ENCODE peak calls at places on chromosomes 7 and 10, in seven cellular contexts. G, J, R, V, B, U and P are unnamed samples.
A peak's percentile ranks its signal among the peaks of the same experiment; 100 is the strongest.

GRCh38 chr10:132618158-132618924 is 80.8 kb downstream of the INPP5A start:
- DNase-seq in U (no peak), G (no peak), V (no peak), B (no peak), J (no peak), R (peak; percentile 70), P (no peak)

GRCh38 chr7:22375359-22376048 is 18.6 kb upstream of the RAPGEF5 start:
- DNase-seq in B (no peak), J (no peak), G (no peak), V (no peak), R (no peak), U (no peak), P (no peak)

GRCh38 chr10:58220769-58221448 is 46.8 kb downstream of the IPMK start:
- DNase-seq in B (no peak), G (no peak), J (no peak), R (no peak), U (peak; percentile 62), V (no peak), P (no peak)

GRCh38 chr7:45589061-45589460 is 14.9 kb downstream of the ADCY1 start:
- DNase-seq in R (no peak), J (no peak), B (no peak), G (no peak), V (no peak), U (no peak), P (peak; percentile 20)

GRCh38 chr7:1954366-1955004 is 278.3 kb downstream of the MAD1L1 start:
- DNase-seq in U (no peak), B (no peak), V (no peak), J (peak; percentile 34), R (no peak), G (no peak), P (no peak)

GRCh38 chr7:155221547-155221946 is 76.1 kb upstream of the INSIG1 start:
- DNase-seq in B (no peak), J (no peak), V (no peak), R (no peak), G (no peak), U (no peak), P (no peak)

GRCh38 chr10:121935702-121936101 is 7.9 kb upstream of the ATE1 start:
- DNase-seq in U (peak; percentile 32), V (no peak), R (no peak), J (no peak), B (no peak), G (no peak), P (peak; percentile 94)

GRCh38 chr10:121002586-121003205 is 151.5 kb downstream of the WDR11 start:
- DNase-seq in G (no peak), B (no peak), V (no peak), J (no peak), U (no peak), R (no peak), P (no peak)

GRCh38 chr7:26087321-26088091 is 64.5 kb upstream of the NFE2L3 start:
- DNase-seq in V (no peak), R (no peak), J (no peak), U (no peak), G (no peak), B (no peak), P (no peak)

GRCh38 chr7:12031638-12032037 is 179.5 kb upstream of the TMEM106B start:
- DNase-seq in U (peak; percentile 57), J (no peak), R (no peak), G (no peak), V (no peak), B (no peak), P (no peak)

GRCh38 chr7:70523626-70524351 is 608.2 kb upstream of the GALNT17 start:
- DNase-seq in V (no peak), U (no peak), G (no peak), B (no peak), R (no peak), J (no peak), P (no peak)

GRCh38 chr10:30435068-30435422 is 1.1 kb downstream of the MAP3K8 start:
- DNase-seq in G (no peak), V (no peak), J (peak; percentile 72), B (no peak), U (peak; percentile 62), R (peak; percentile 36), P (no peak)

GRCh38 chr10:93261961-93262610 is 188.4 kb downstream of the CYP26A1 start:
- DNase-seq in V (no peak), U (peak; percentile 38), J (no peak), G (no peak), R (no peak), B (no peak), P (no peak)

GRCh38 chr7:33459340-33459751 is 330.0 kb downstream of the BBS9 start:
- DNase-seq in V (peak; percentile 22), B (no peak), R (peak; percentile 13), G (peak; percentile 18), U (peak; percentile 80), J (no peak), P (no peak)

GRCh38 chr7:155296788-155297516 is 726 bp upstream of the INSIG1 start:
- DNase-seq in G (peak; percentile 51), J (peak; percentile 77), U (peak; percentile 82), B (no peak), V (peak; percentile 47), R (peak; percentile 78), P (no peak)

GRCh38 chr7:7681936-7682329 is 36.5 kb downstream of the RPA3 start:
- DNase-seq in U (no peak), R (no peak), G (no peak), B (no peak), V (no peak), J (no peak), P (no peak)

GRCh38 chr7:24715661-24716479 is 41.4 kb downstream of the GSDME start:
- DNase-seq in U (peak; percentile 54), R (peak; percentile 55), G (peak; percentile 26), J (no peak), V (peak; percentile 17), B (no peak), P (peak; percentile 28)

GRCh38 chr7:33849961-33850559 is 55.3 kb upstream of the BMPER start:
- DNase-seq in U (no peak), R (no peak), J (no peak), G (no peak), V (no peak), B (no peak), P (no peak)

GRCh38 chr7:118195837-118196474 is 12.0 kb downstream of the LSM8 start:
- DNase-seq in U (peak; percentile 74), R (peak; percentile 37), J (peak; percentile 46), V (peak; percentile 61), B (peak; percentile 2), G (peak; percentile 63), P (no peak)

GRCh38 chr7:18087031-18087686 is 59.5 kb upstream of the PRPS1L1 start:
- DNase-seq in J (no peak), U (peak; percentile 24), V (no peak), G (no peak), R (no peak), B (no peak), P (no peak)